ENCODE peak calls at places on chromosome 3, in five cellular contexts. Z is GM12865, H is RWPE1, V is IMR-90, I is heart right ventricle. U is an unnamed sample.

GRCh38 chr3:55579499-55579898 is 92.4 kb upstream of the WNT5A start:
- DNase-seq in Z (no peak), H (no peak), V (peak; percentile 81), I (no peak), U (no peak)

GRCh38 chr3:9280477-9281219 is 31.2 kb upstream of the SRGAP3 start:
- DNase-seq in Z (no peak), H (no peak), V (no peak), I (no peak), U (no peak)

GRCh38 chr3:122893754-122894668 is 99.1 kb downstream of the SLC49A4 start:
- DNase-seq in Z (no peak), H (peak; percentile 53), V (peak; percentile 15), I (peak; percentile 30), U (no peak)

GRCh38 chr3:27535809-27536392 is 51.7 kb upstream of the SLC4A7 start:
- DNase-seq in Z (no peak), H (peak; percentile 40), V (peak; percentile 49), I (no peak), U (no peak)

GRCh38 chr3:146542179-146542578 is 2.2 kb downstream of the PLSCR1 start:
- DNase-seq in Z (no peak), H (no peak), V (peak; percentile 65), I (no peak), U (no peak)

GRCh38 chr3:36701903-36702374 is 62.4 kb downstream of the DCLK3 start:
- DNase-seq in Z (no peak), H (no peak), V (peak; percentile 96), I (no peak), U (no peak)

GRCh38 chr3:187685948-187686347 is 15.8 kb upstream of the SST start:
- DNase-seq in Z (no peak), H (no peak), V (no peak), I (no peak), U (no peak)

GRCh38 chr3:188646592-188646991 is 492.6 kb downstream of the LPP start:
- DNase-seq in Z (no peak), H (no peak), V (peak; percentile 26), I (no peak), U (no peak)

GRCh38 chr3:183427206-183428139 is 946 bp downstream of the MCF2L2 start:
- DNase-seq in Z (no peak), H (no peak), V (no peak), I (no peak), U (no peak)

GRCh38 chr3:66481071-66482001 is 19.5 kb downstream of the LRIG1 start:
- DNase-seq in Z (no peak), H (no peak), V (peak; percentile 90), I (no peak), U (no peak)

GRCh38 chr3:45127130-45127822 is 18.9 kb downstream of the CDCP1 start:
- DNase-seq in Z (no peak), H (peak; percentile 22), V (no peak), I (no peak), U (no peak)

GRCh38 chr3:159872374-159873109 is 116.1 kb upstream of the IL12A start:
- DNase-seq in Z (no peak), H (peak; percentile 92), V (peak; percentile 95), I (no peak), U (no peak)

GRCh38 chr3:17745301-17745700 is 2.9 kb upstream of the TBC1D5 start:
- DNase-seq in Z (peak; percentile 7), H (no peak), V (no peak), I (no peak), U (no peak)

GRCh38 chr3:32056559-32057290 is 49.7 kb upstream of the GPD1L start:
- DNase-seq in Z (no peak), H (no peak), V (no peak), I (no peak), U (no peak)

GRCh38 chr3:22431334-22431733 is 680.3 kb upstream of the ZNF385D start:
- DNase-seq in Z (no peak), H (no peak), V (no peak), I (no peak), U (no peak)

GRCh38 chr3:100103558-100104441 is 10.5 kb downstream of the FILIP1L start:
- DNase-seq in Z (peak; percentile 91), H (no peak), V (peak; percentile 93), I (no peak), U (peak; percentile 24)

GRCh38 chr3:66037986-66038369 is 740 bp downstream of the MAGI1 start:
- DNase-seq in Z (peak; percentile 8), H (no peak), V (no peak), I (peak; percentile 36), U (peak; percentile 40)

GRCh38 chr3:49720383-49721164 is 1.1 kb upstream of the AMIGO3 start:
- DNase-seq in Z (no peak), H (no peak), V (no peak), I (no peak), U (no peak)

GRCh38 chr3:166446986-166447385 is 609.8 kb upstream of the BCHE start:
- DNase-seq in Z (no peak), H (no peak), V (peak; percentile 55), I (no peak), U (no peak)

GRCh38 chr3:168812234-168812633 is 716.5 kb upstream of the GOLIM4 start:
- DNase-seq in Z (no peak), H (no peak), V (no peak), I (no peak), U (no peak)

GRCh38 chr3:49616061-49616460 is 58.1 kb upstream of the APEH start:
- DNase-seq in Z (no peak), H (no peak), V (no peak), I (no peak), U (no peak)

GRCh38 chr3:168545591-168545990 is 449.9 kb upstream of the GOLIM4 start:
- DNase-seq in Z (no peak), H (no peak), V (peak; percentile 33), I (peak; percentile 32), U (no peak)

GRCh38 chr3:44355634-44356033 is 17.1 kb downstream of the TCAIM start:
- DNase-seq in Z (no peak), H (peak; percentile 50), V (peak; percentile 91), I (no peak), U (no peak)

GRCh38 chr3:192090586-192090985 is 629.6 kb downstream of the PYDC2 start:
- DNase-seq in Z (peak; percentile 35), H (no peak), V (no peak), I (no peak), U (no peak)

GRCh38 chr3:195240171-195240701 is 30.7 kb downstream of the XXYLT1 start:
- DNase-seq in Z (no peak), H (no peak), V (no peak), I (peak; percentile 42), U (no peak)

GRCh38 chr3:11642455-11643162 is 1.1 kb downstream of the VGLL4 start:
- DNase-seq in Z (peak; percentile 88), H (peak; percentile 36), V (peak; percentile 81), I (peak; percentile 84), U (peak; percentile 62)

GRCh38 chr3:182568756-182569155 is 224.5 kb upstream of the ATP11B start:
- DNase-seq in Z (no peak), H (no peak), V (no peak), I (no peak), U (no peak)

GRCh38 chr3:14473411-14473891 is 66.7 kb downstream of the GRIP2 start:
- DNase-seq in Z (no peak), H (no peak), V (no peak), I (no peak), U (no peak)

GRCh38 chr3:138389841-138390581 is 41.6 kb downstream of the MRAS start:
- DNase-seq in Z (no peak), H (peak; percentile 91), V (peak; percentile 94), I (no peak), U (no peak)

GRCh38 chr3:151305081-151305777 is 11.4 kb downstream of the GPR87 start:
- DNase-seq in Z (no peak), H (peak; percentile 90), V (peak; percentile 95), I (no peak), U (no peak)

GRCh38 chr3:122555275-122556071 is 8.6 kb downstream of the PARP9 start:
- DNase-seq in Z (no peak), H (peak; percentile 14), V (peak; percentile 57), I (no peak), U (no peak)

GRCh38 chr3:128546646-128547045 is 53.6 kb upstream of the GATA2 start:
- DNase-seq in Z (no peak), H (no peak), V (no peak), I (no peak), U (no peak)

GRCh38 chr3:119562307-119562961 is 3.0 kb upstream of the CD80 start:
- DNase-seq in Z (peak; percentile 95), H (no peak), V (no peak), I (no peak), U (peak; percentile 75)

GRCh38 chr3:56926513-56927282 is 124.9 kb upstream of the ARHGEF3 start:
- DNase-seq in Z (no peak), H (peak; percentile 34), V (peak; percentile 31), I (no peak), U (no peak)
- TF ChIP-seq CTCF in Z (no peak), H (no peak), V (no peak), I (no peak), U (no peak)

DNA sequence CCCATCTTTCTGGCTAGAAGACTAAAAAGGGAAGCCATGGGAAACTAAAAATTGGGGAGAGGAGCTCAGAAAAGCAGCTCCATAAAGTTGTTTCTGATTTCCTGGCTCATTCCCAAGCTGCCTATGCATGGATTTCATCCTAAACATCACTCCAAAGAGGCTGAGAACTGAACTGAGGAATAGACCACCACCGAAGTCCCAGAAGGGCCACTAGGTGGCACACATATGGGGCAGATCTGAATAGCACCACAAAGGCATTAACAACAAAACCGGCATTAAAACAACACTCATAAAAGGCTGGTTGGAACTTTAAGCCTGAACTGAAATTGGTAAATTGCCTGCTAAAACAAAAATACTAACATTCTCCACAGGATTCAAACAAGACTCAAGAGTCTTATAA is 106.3 kb downstream of the PLD1 start:
- DNase-seq in Z (peak; percentile 47), H (peak; percentile 29), V (peak; percentile 37), I (no peak), U (no peak)
- TF ChIP-seq CTCF in Z (peak; percentile 48), H (peak; percentile 43), V (peak; percentile 53), I (peak; percentile 55), U (peak; percentile 51)

GRCh38 chr3:24951186-24951585 is 456.5 kb upstream of the THRB start:
- DNase-seq in Z (no peak), H (no peak), V (no peak), I (no peak), U (no peak)

GRCh38 chr3:24943961-24944360 is 449.3 kb upstream of the THRB start:
- DNase-seq in Z (no peak), H (no peak), V (no peak), I (no peak), U (no peak)

GRCh38 chr3:24944803-24945202 is 450.2 kb upstream of the THRB start:
- DNase-seq in Z (no peak), H (no peak), V (no peak), I (no peak), U (no peak)

GRCh38 chr3:24947103-24947502 is 452.5 kb upstream of the THRB start:
- DNase-seq in Z (no peak), H (no peak), V (no peak), I (no peak), U (no peak)

DNA sequence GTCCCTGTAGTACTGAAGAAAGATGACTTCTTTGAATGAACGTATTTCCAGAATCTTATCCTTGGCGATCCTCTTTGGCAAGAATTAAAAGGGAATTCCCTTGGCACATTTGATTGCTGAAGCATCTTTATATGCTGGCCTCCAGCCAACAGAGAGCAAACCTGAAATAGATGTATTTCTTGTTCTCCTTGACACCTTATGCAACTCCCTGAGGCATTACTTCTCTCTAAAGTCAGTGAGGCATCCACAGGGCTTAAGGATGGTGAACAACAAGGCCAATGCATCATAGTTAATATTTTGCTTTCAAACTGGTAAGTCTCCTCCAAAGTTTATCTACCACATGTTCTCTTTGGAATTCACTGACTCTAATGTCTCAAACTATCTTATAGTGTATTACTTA is 450.9 kb upstream of the THRB start:
- DNase-seq in Z (no peak), H (no peak), V (no peak), I (no peak), U (no peak)
- TF ChIP-seq CTCF in Z (no peak), H (no peak), V (no peak), I (no peak), U (no peak)

GRCh38 chr3:5444253-5444652 is 256.7 kb downstream of the EDEM1 start:
- DNase-seq in Z (no peak), H (no peak), V (no peak), I (no peak), U (no peak)
- TF ChIP-seq CTCF in Z (no peak), H (no peak), V (no peak), I (no peak), U (no peak)